ENCODE peak calls at places on chromosomes 11 and 22, in four cellular contexts. K is MM.1S, S is Karpas-422, N is stomach. W is an unnamed sample.

GRCh38 chr11:91608662-91609061 is 616.0 kb upstream of the FAT3 start:
- DNase-seq in K (no peak), S (no peak), N (no peak), W (no peak)

GRCh38 chr11:86916330-86916729 is 38.9 kb downstream of the FZD4 start:
- DNase-seq in K (no peak), S (no peak), N (no peak), W (no peak)

GRCh38 chr11:38937709-38938108 is 2339.7 kb upstream of the RAG2 start:
- DNase-seq in K (no peak), S (no peak), N (no peak), W (no peak)

GRCh38 chr11:10688401-10688800 is 5.2 kb downstream of the IRAG1 start:
- DNase-seq in K (no peak), S (peak; percentile 29), N (no peak), W (no peak)

GRCh38 chr11:99368579-99368978 is 347.8 kb downstream of the CNTN5 start:
- DNase-seq in K (no peak), S (no peak), N (no peak), W (no peak)

GRCh38 chr11:11777897-11778296 is 63.9 kb upstream of the USP47 start:
- DNase-seq in K (no peak), S (no peak), N (no peak), W (no peak)

GRCh38 chr11:46404476-46405017 is 13.0 kb upstream of the CHRM4 start:
- DNase-seq in K (no peak), S (no peak), N (no peak), W (no peak)

GRCh38 chr11:75325713-75326438 is 25.6 kb downstream of the ARRB1 start:
- DNase-seq in K (no peak), S (no peak), N (peak; percentile 85), W (no peak)

GRCh38 chr11:86460461-86461404 is 86.0 kb downstream of the CCDC81 start:
- DNase-seq in K (no peak), S (no peak), N (no peak), W (no peak)

GRCh38 chr22:24725736-24726135 is 48.8 kb downstream of the PIWIL3 start:
- DNase-seq in K (no peak), S (no peak), N (no peak), W (no peak)

GRCh38 chr11:73761403-73761945 is 600 bp upstream of the RAB6A start:
- DNase-seq in K (no peak), S (no peak), N (no peak), W (no peak)

GRCh38 chr11:33630936-33631748 is 69.5 kb downstream of the C11orf91 start:
- DNase-seq in K (no peak), S (peak; percentile 29), N (no peak), W (no peak)

GRCh38 chr22:29451863-29452262 is 13.5 kb downstream of the RFPL1 start:
- DNase-seq in K (no peak), S (no peak), N (no peak), W (no peak)

GRCh38 chr11:65428578-65429068 is 6.0 kb downstream of the NEAT1 start:
- DNase-seq in K (no peak), S (peak; percentile 63), N (peak; percentile 65), W (peak; percentile 28)

GRCh38 chr11:43359432-43359818 is 705 bp downstream of the TTC17 start:
- DNase-seq in K (peak; percentile 59), S (peak; percentile 68), N (no peak), W (no peak)

GRCh38 chr22:38294193-38294592 is 21.4 kb upstream of the TMEM184B start:
- DNase-seq in K (no peak), S (no peak), N (no peak), W (no peak)

GRCh38 chr22:38296372-38296771 is 20.9 kb downstream of the CSNK1E start:
- DNase-seq in K (no peak), S (no peak), N (no peak), W (no peak)

GRCh38 chr22:38298312-38299000 is 18.8 kb downstream of the CSNK1E start:
- DNase-seq in K (no peak), S (peak; percentile 80), N (no peak), W (no peak)

GRCh38 chr22:38295339-38295738 is 21.9 kb downstream of the CSNK1E start:
- DNase-seq in K (no peak), S (no peak), N (no peak), W (no peak)

DNA sequence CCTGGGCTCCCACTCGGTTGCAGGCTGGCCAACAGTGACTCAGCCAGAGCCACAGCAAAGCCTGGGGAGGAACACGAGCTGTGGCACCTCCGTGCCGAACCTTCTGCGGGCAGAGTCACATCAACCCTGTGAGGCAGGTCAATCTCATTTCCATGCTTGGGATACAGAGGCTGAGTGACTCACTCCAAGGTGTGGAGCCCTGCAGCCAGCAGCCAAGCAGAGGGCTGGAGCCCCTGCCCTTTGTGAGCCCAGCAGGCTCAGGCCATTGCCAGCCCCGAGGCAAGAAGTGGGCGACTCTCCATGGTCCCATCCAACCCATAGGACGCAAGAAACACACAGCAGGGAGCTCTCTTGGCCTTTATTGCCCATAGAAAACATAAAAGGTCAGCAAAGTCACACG is 21.4 kb downstream of the CSNK1E start:
- DNase-seq in K (no peak), S (no peak), N (no peak), W (no peak)
- H3K36me3 ChIP-seq in K (peaks cover 49% of the 10 kb centered on the region), S (peaks cover 13% of the 10 kb centered on the region), N (peaks cover 98% of the 10 kb centered on the region), W (peaks cover 86% of the 10 kb centered on the region)

GRCh38 chr11:32428665-32429293 is 6.6 kb downstream of the WT1 start:
- DNase-seq in K (no peak), S (no peak), N (no peak), W (no peak)
- H3K27me3 ChIP-seq in K (peaks cover 3% of the 10 kb centered on the region), S (no peaks in the 10 kb centered on the region), N (peaks cover 100% of the 10 kb centered on the region), W (peaks cover 21% of the 10 kb centered on the region)

DNA sequence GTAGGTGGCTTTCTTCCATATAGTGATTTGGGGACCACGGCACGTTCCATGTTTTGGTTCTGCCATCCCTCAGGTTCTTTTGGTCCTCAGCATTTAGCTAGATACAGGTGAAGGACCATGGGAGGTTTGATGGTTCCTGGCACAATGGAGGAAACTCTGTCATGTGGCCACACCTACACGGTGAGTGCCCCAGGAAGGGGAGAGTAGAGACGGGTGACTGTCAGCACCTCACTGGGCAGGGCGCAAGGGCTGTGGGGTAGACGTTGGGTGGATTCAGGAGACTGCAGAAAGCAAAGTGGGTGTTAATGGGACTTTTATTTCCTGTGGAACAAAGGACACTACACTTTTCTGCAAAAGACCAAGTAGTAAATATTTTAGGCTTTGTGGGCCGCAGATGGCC is 73.4 kb downstream of the PPP6R3 start:
- DNase-seq in K (no peak), S (no peak), N (no peak), W (no peak)
- H3K36me3 ChIP-seq in K (peaks cover 13% of the 10 kb centered on the region), S (peaks cover 24% of the 10 kb centered on the region), N (peaks cover 28% of the 10 kb centered on the region), W (peaks cover under 1% of the 10 kb centered on the region)

DNA sequence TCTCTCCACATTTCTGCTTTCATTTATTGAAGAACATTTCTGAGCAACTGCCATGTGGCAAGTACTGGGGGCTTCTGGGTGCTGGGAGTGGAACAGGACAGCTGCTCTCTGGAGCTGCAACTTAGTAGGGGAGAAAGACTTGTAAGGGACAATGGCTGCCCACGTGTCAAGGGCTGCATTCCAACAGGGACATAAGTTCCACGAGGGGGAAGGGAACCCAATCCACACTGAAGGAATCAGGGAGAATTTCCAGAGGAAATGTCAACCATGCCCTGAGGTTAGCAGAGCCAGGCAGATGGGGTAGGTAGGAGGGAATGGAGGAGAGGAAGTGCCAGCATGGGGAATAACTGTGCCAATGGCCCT is 1.7 kb downstream of the MAPK8IP2 start:
- DNase-seq in K (no peak), S (no peak), N (no peak), W (no peak)
- H3K27me3 ChIP-seq in K (peaks cover 84% of the 10 kb centered on the region), S (no peaks in the 10 kb centered on the region), N (peaks cover 95% of the 10 kb centered on the region), W (peaks cover 22% of the 10 kb centered on the region)

GRCh38 chr22:44130076-44130711 is 50.5 kb upstream of the PARVG start:
- DNase-seq in K (no peak), S (no peak), N (no peak), W (no peak)
- H3K36me3 ChIP-seq in K (no peaks in the 10 kb centered on the region), S (no peaks in the 10 kb centered on the region), N (peaks cover 36% of the 10 kb centered on the region), W (peaks cover 18% of the 10 kb centered on the region)

DNA sequence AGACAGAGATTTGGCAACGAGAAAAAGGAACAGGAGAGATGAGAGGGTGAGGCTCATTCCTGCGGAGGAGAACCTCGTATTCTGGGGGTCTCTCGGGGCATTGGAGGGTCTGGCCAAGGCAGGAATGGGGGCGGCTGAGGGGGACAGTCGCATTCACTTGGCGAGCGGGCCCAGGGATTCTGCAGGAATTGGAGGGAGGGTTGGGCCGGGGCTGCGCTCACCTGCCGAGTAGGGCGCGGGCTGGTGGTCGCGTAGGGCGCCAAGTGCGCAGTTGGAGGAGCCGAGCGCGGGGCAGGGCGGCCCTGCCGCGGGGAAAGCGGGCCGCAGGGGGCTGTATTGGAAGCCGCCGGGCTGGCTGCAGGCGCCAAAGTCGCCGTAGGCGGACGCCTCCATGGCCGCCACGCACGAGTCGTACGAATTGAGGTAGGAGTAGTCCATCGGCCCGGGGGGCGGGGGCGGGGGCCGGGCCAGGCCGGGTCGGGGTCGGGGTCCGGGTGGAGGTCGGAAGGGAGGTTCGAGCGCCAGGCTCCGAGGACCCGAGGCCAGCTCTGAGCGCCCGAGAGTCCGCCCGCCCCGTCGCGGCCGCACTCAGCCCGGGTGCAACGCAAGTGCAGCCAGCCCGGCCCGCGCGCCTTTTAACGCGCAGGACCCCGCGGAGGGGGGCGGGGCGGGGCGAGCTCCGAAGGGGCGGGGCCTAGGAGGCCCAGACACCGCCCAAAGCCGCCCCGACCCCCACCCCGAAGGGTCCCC is at the start of gene PHOX2A:
- DNase-seq in K (no peak), S (no peak), N (no peak), W (no peak)
- H3K27me3 ChIP-seq in K (peaks cover 38% of the 10 kb centered on the region), S (no peaks in the 10 kb centered on the region), N (peaks cover 94% of the 10 kb centered on the region), W (no peaks in the 10 kb centered on the region)

GRCh38 chr11:15865212-15865987 is 490.9 kb downstream of the SOX6 start:
- DNase-seq in K (no peak), S (no peak), N (no peak), W (no peak)
- H3K36me3 ChIP-seq in K (no peaks in the 10 kb centered on the region), S (no peaks in the 10 kb centered on the region), N (no peaks in the 10 kb centered on the region), W (no peaks in the 10 kb centered on the region)

W was measured in lung.